ENCODE peak calls at places on chromosome 13, in seven cellular contexts. Y is pancreas; H is germinal center; W is CD8-positive, alpha-beta memory T cell; J is nephron progenitor cell; I is T-helper 1 cell; Q is adipocyte. V is an unnamed sample.

GRCh38 chr13:60990032-60990733 is 425.5 kb downstream of the PCDH20 start:
- DNase-seq in Y (no peak), H (no peak), W (no peak), J (no peak), I (no peak), Q (no peak), V (no peak)

GRCh38 chr13:41495044-41495443 is 37.7 kb downstream of the RGCC start:
- DNase-seq in Y (no peak), H (no peak), W (no peak), J (no peak), I (no peak), Q (no peak), V (no peak)

GRCh38 chr13:44437356-44438233 is 64.0 kb downstream of the SERP2 start:
- DNase-seq in Y (no peak), H (peak), W (no peak), J (no peak), I (no peak), Q (peak), V (peak)

GRCh38 chr13:96967248-96967745 is 27.0 kb downstream of the OXGR1 start:
- DNase-seq in Y (no peak), H (no peak), W (no peak), J (no peak), I (no peak), Q (peak), V (no peak)

GRCh38 chr13:113915786-113916329 is 52.0 kb upstream of the GAS6 start:
- DNase-seq in Y (peak), H (no peak), W (no peak), J (no peak), I (no peak), Q (no peak), V (no peak)

GRCh38 chr13:40613192-40613818 is 53.1 kb downstream of the FOXO1 start:
- DNase-seq in Y (no peak), H (peak), W (peak), J (no peak), I (peak), Q (no peak), V (no peak)

GRCh38 chr13:114248011-114248410 is 13.3 kb downstream of the CDC16 start:
- DNase-seq in Y (no peak), H (no peak), W (no peak), J (no peak), I (no peak), Q (peak), V (no peak)

GRCh38 chr13:65744761-65745160 is 1485.4 kb downstream of the PCDH9 start:
- DNase-seq in Y (no peak), H (no peak), W (no peak), J (no peak), I (no peak), Q (peak), V (no peak)

GRCh38 chr13:20182231-20182846 is 10.4 kb downstream of the GJB2 start:
- DNase-seq in Y (no peak), H (peak), W (no peak), J (peak), I (no peak), Q (peak), V (peak)

GRCh38 chr13:110137677-110138008 is 169.3 kb downstream of the COL4A1 start:
- DNase-seq in Y (no peak), H (no peak), W (no peak), J (peak), I (no peak), Q (peak), V (peak)

GRCh38 chr13:98182589-98182988 is 5.5 kb upstream of the RNF113B start:
- DNase-seq in Y (no peak), H (no peak), W (no peak), J (no peak), I (no peak), Q (no peak), V (no peak)

GRCh38 chr13:45362939-45363338 is 22.0 kb upstream of the TPT1 start:
- DNase-seq in Y (no peak), H (peak), W (no peak), J (no peak), I (no peak), Q (no peak), V (no peak)

GRCh38 chr13:32407854-32408253 is 20.1 kb downstream of the N4BP2L1 start:
- DNase-seq in Y (no peak), H (no peak), W (no peak), J (no peak), I (no peak), Q (no peak), V (no peak)